ENCODE peak calls at places on chromosome 9, in eight cellular contexts. K, G, P, O, J, U, I and D are unnamed samples.
A peak's percentile ranks its signal among the peaks of the same experiment; 100 is the strongest.

GRCh38 chr9:121652037-121652837 is 803 bp downstream of the DAB2IP start:
- ATAC-seq in K (no peak), G (no peak), P (no peak), O (no peak), J (no peak), U (no peak), I (no peak), D (no peak)

GRCh38 chr9:128396970-128397613 is 23.6 kb upstream of the CERCAM start:
- ATAC-seq in K (no peak), G (peak; percentile 59), P (peak; percentile 75), O (no peak), J (no peak), U (no peak), I (no peak), D (no peak)

GRCh38 chr9:124480621-124480981 is 26.6 kb downstream of the NR5A1 start:
- ATAC-seq in K (no peak), G (no peak), P (peak; percentile 55), O (peak; percentile 52), J (peak; percentile 60), U (no peak), I (no peak), D (no peak)

GRCh38 chr9:85115473-85115872 is 445.9 kb downstream of the NTRK2 start:
- ATAC-seq in K (no peak), G (no peak), P (no peak), O (peak; percentile 11), J (no peak), U (no peak), I (no peak), D (no peak)

GRCh38 chr9:134811673-134812668 is 68.6 kb upstream of the FCN2 start:
- ATAC-seq in K (no peak), G (no peak), P (no peak), O (no peak), J (no peak), U (no peak), I (no peak), D (no peak)

GRCh38 chr9:97831843-97832636 is 21.0 kb upstream of the FOXE1 start:
- ATAC-seq in K (no peak), G (no peak), P (no peak), O (no peak), J (no peak), U (no peak), I (no peak), D (no peak)

GRCh38 chr9:36935332-36935731 is 98.7 kb downstream of the PAX5 start:
- ATAC-seq in K (no peak), G (no peak), P (no peak), O (no peak), J (peak; percentile 51), U (no peak), I (no peak), D (peak; percentile 81)

GRCh38 chr9:109110326-109111014 is 9.3 kb downstream of the TMEM245 start:
- ATAC-seq in K (peak; percentile 76), G (no peak), P (peak; percentile 26), O (peak; percentile 75), J (peak; percentile 66), U (peak; percentile 72), I (peak; percentile 80), D (peak; percentile 82)

GRCh38 chr9:36949470-36949869 is 84.6 kb downstream of the PAX5 start:
- ATAC-seq in K (no peak), G (no peak), P (no peak), O (no peak), J (no peak), U (no peak), I (no peak), D (no peak)

GRCh38 chr9:71719585-71719984 is 48.7 kb downstream of the CEMIP2 start:
- ATAC-seq in K (no peak), G (peak; percentile 74), P (peak; percentile 92), O (peak; percentile 27), J (no peak), U (peak; percentile 23), I (no peak), D (no peak)

GRCh38 chr9:71680189-71680983 is 87.9 kb downstream of the CEMIP2 start:
- ATAC-seq in K (no peak), G (peak; percentile 47), P (no peak), O (peak; percentile 24), J (no peak), U (no peak), I (no peak), D (no peak)

GRCh38 chr9:84382728-84383127 is 42.2 kb upstream of the SLC28A3 start:
- ATAC-seq in K (no peak), G (no peak), P (no peak), O (no peak), J (no peak), U (no peak), I (no peak), D (no peak)

GRCh38 chr9:112620353-112620752 is 97.6 kb downstream of the INIP start:
- ATAC-seq in K (no peak), G (peak; percentile 47), P (no peak), O (no peak), J (no peak), U (no peak), I (no peak), D (no peak)

GRCh38 chr9:110048473-110048975 is 159.4 kb downstream of the C9orf152 start:
- ATAC-seq in K (peak; percentile 88), G (peak; percentile 94), P (peak; percentile 96), O (peak; percentile 69), J (peak; percentile 93), U (peak; percentile 93), I (peak; percentile 92), D (peak; percentile 84)

GRCh38 chr9:99130069-99130468 is 25.2 kb downstream of the TGFBR1 start:
- ATAC-seq in K (peak; percentile 39), G (no peak), P (no peak), O (no peak), J (peak; percentile 35), U (peak; percentile 11), I (peak; percentile 61), D (no peak)

GRCh38 chr9:134983094-134983493 is 65.4 kb upstream of the FCN1 start:
- ATAC-seq in K (no peak), G (peak; percentile 60), P (peak; percentile 80), O (no peak), J (no peak), U (no peak), I (no peak), D (no peak)

GRCh38 chr9:86340356-86341006 is 13.7 kb downstream of the TUT7 start:
- ATAC-seq in K (peak; percentile 45), G (no peak), P (no peak), O (no peak), J (peak; percentile 20), U (no peak), I (no peak), D (peak; percentile 61)

GRCh38 chr9:98905015-98905414 is 38.7 kb upstream of the COL15A1 start:
- ATAC-seq in K (no peak), G (no peak), P (no peak), O (no peak), J (no peak), U (no peak), I (no peak), D (no peak)

GRCh38 chr9:93261281-93261680 is 77.3 kb downstream of the WNK2 start:
- ATAC-seq in K (no peak), G (no peak), P (no peak), O (no peak), J (no peak), U (no peak), I (no peak), D (no peak)

GRCh38 chr9:121085661-121086060 is 10.9 kb downstream of the CNTRL start:
- ATAC-seq in K (no peak), G (no peak), P (no peak), O (no peak), J (no peak), U (no peak), I (no peak), D (no peak)

GRCh38 chr9:110926828-110927227 is 111.4 kb downstream of the LPAR1 start:
- ATAC-seq in K (no peak), G (no peak), P (no peak), O (no peak), J (no peak), U (no peak), I (no peak), D (no peak)

GRCh38 chr9:38424918-38425317 is 664 bp upstream of the IGFBPL1 start:
- ATAC-seq in K (no peak), G (no peak), P (no peak), O (no peak), J (no peak), U (no peak), I (no peak), D (no peak)

GRCh38 chr9:99162759-99163364 is 57.9 kb downstream of the TGFBR1 start:
- ATAC-seq in K (no peak), G (peak; percentile 52), P (peak; percentile 34), O (peak; percentile 39), J (peak; percentile 41), U (peak; percentile 50), I (no peak), D (peak; percentile 46)

GRCh38 chr9:113661074-113661473 is 197.5 kb downstream of the RGS3 start:
- ATAC-seq in K (no peak), G (no peak), P (no peak), O (no peak), J (no peak), U (no peak), I (no peak), D (no peak)

GRCh38 chr9:136135326-136136126 is 16.9 kb upstream of the TMEM250 start:
- ATAC-seq in K (no peak), G (peak; percentile 6), P (peak; percentile 22), O (no peak), J (no peak), U (no peak), I (no peak), D (no peak)

GRCh38 chr9:14097215-14097614 is 216.7 kb downstream of the NFIB start:
- ATAC-seq in K (no peak), G (peak; percentile 76), P (peak; percentile 77), O (peak; percentile 22), J (no peak), U (no peak), I (no peak), D (no peak)

GRCh38 chr9:124022201-124023121 is 10.9 kb downstream of the LHX2 start:
- ATAC-seq in K (no peak), G (no peak), P (no peak), O (peak; percentile 19), J (no peak), U (no peak), I (no peak), D (no peak)

GRCh38 chr9:3497406-3497805 is 28.4 kb downstream of the RFX3 start:
- ATAC-seq in K (no peak), G (no peak), P (no peak), O (peak; percentile 54), J (no peak), U (no peak), I (no peak), D (no peak)

GRCh38 chr9:92634712-92635605 is 35.0 kb downstream of the IPPK start:
- ATAC-seq in K (peak; percentile 67), G (peak; percentile 89), P (peak; percentile 94), O (peak; percentile 82), J (peak; percentile 52), U (peak; percentile 79), I (peak; percentile 53), D (peak; percentile 48)

GRCh38 chr9:38621434-38622082 is 1.2 kb upstream of the ANKRD18A start:
- ATAC-seq in K (peak; percentile 43), G (peak; percentile 34), P (peak; percentile 58), O (peak; percentile 24), J (peak; percentile 31), U (peak; percentile 43), I (peak; percentile 45), D (peak; percentile 39)

GRCh38 chr9:70412678-70413426 is 1.6 kb downstream of the KLF9 start:
- ATAC-seq in K (no peak), G (peak; percentile 14), P (peak; percentile 68), O (peak; percentile 17), J (no peak), U (no peak), I (no peak), D (no peak)

GRCh38 chr9:137241490-137242328 is 622 bp downstream of the TUBB4B start:
- ATAC-seq in K (peak; percentile 42), G (no peak), P (no peak), O (peak; percentile 26), J (peak; percentile 15), U (peak; percentile 19), I (peak; percentile 17), D (peak; percentile 51)

GRCh38 chr9:115204827-115205506 is 87.0 kb upstream of the TNC start:
- ATAC-seq in K (peak; percentile 73), G (no peak), P (no peak), O (peak; percentile 75), J (peak; percentile 77), U (no peak), I (no peak), D (peak; percentile 70)